ENCODE peak calls at places on chromosome 5, in six cellular contexts. L is IMR-90, R is neuronal stem cell, E is H1, U is mesendoderm, I is mesenchymal stem cell. V is an unnamed sample. For H3K36me3, the result is how much of the 10 kb centered on the place peaks cover.

GRCh38 chr5:66864240-66864884 is 268.2 kb downstream of the MAST4 start:
- DNase-seq in L (peak), R (no peak), E (no peak), U (peak), I (peak), V (peak)

GRCh38 chr5:106121972-106122605 is 1548.6 kb downstream of the EFNA5 start:
- DNase-seq in L (peak), R (no peak), E (no peak), U (peak), I (peak), V (peak)

GRCh38 chr5:76521240-76521758 is 101.9 kb downstream of the F2RL2 start:
- DNase-seq in L (peak), R (no peak), E (no peak), U (no peak), I (no peak), V (peak)

GRCh38 chr5:143177263-143177994 is 226.1 kb downstream of the NR3C1 start:
- DNase-seq in L (peak), R (no peak), E (no peak), U (no peak), I (no peak), V (no peak)

GRCh38 chr5:124553911-124554310 is 192.5 kb downstream of the ZNF608 start:
- DNase-seq in L (no peak), R (no peak), E (no peak), U (no peak), I (no peak), V (no peak)

GRCh38 chr5:66538531-66538930 is 57.7 kb upstream of the MAST4 start:
- DNase-seq in L (no peak), R (no peak), E (no peak), U (no peak), I (no peak), V (peak)

GRCh38 chr5:106331415-106331814 is 1339.3 kb downstream of the EFNA5 start:
- DNase-seq in L (peak), R (no peak), E (no peak), U (no peak), I (peak), V (no peak)

GRCh38 chr5:55737793-55738192 is at the start of gene DDX4:
- DNase-seq in L (no peak), R (no peak), E (no peak), U (no peak), I (no peak), V (no peak)

GRCh38 chr5:127589309-127590036 is 59.4 kb upstream of the CTXN3 start:
- DNase-seq in L (no peak), R (no peak), E (no peak), U (no peak), I (no peak), V (no peak)

GRCh38 chr5:125683669-125684068 is 739.5 kb upstream of the GRAMD2B start:
- DNase-seq in L (peak), R (no peak), E (no peak), U (no peak), I (no peak), V (no peak)

GRCh38 chr5:41094871-41095270 is 23.7 kb upstream of the MROH2B start:
- DNase-seq in L (no peak), R (no peak), E (no peak), U (peak), I (no peak), V (no peak)

GRCh38 chr5:71865202-71865601 is 146.1 kb downstream of the CARTPT start:
- DNase-seq in L (peak), R (no peak), E (no peak), U (no peak), I (no peak), V (no peak)

GRCh38 chr5:169637085-169637855 is at the start of gene DOCK2:
- DNase-seq in L (no peak), R (no peak), E (no peak), U (peak), I (no peak), V (peak)

GRCh38 chr5:58197875-58198274 is 262.0 kb downstream of the PLK2 start:
- DNase-seq in L (peak), R (no peak), E (no peak), U (no peak), I (no peak), V (no peak)

GRCh38 chr5:35902032-35902681 is 36.3 kb downstream of the CAPSL start:
- DNase-seq in L (peak), R (no peak), E (no peak), U (no peak), I (peak), V (no peak)

GRCh38 chr5:148352696-148353095 is 17.3 kb downstream of the SPINK9 start:
- DNase-seq in L (no peak), R (no peak), E (no peak), U (no peak), I (no peak), V (no peak)

GRCh38 chr5:133817456-133817855 is 151.0 kb downstream of the C5orf15 start:
- DNase-seq in L (no peak), R (no peak), E (no peak), U (no peak), I (no peak), V (no peak)

GRCh38 chr5:134873494-134873893 is 677 bp upstream of the TXNDC15 start:
- DNase-seq in L (no peak), R (no peak), E (no peak), U (peak), I (no peak), V (no peak)

GRCh38 chr5:4212071-4212739 is 616.6 kb downstream of the IRX1 start:
- DNase-seq in L (no peak), R (no peak), E (no peak), U (peak), I (no peak), V (no peak)

GRCh38 chr5:54537720-54538119 is 20.2 kb downstream of the SNX18 start:
- DNase-seq in L (no peak), R (no peak), E (no peak), U (no peak), I (no peak), V (peak)

GRCh38 chr5:53303105-53303504 is 177.3 kb upstream of the FST start:
- DNase-seq in L (peak), R (no peak), E (no peak), U (no peak), I (peak), V (no peak)

GRCh38 chr5:111060169-111060568 is 11.3 kb upstream of the TSLP start:
- DNase-seq in L (no peak), R (no peak), E (no peak), U (no peak), I (no peak), V (no peak)

GRCh38 chr5:83471405-83472212 is at the start of gene VCAN:
- DNase-seq in L (peak), R (peak), E (no peak), U (peak), I (peak), V (peak)

GRCh38 chr5:10518352-10518751 is 45.5 kb upstream of the ANKRD33B start:
- DNase-seq in L (peak), R (no peak), E (no peak), U (no peak), I (no peak), V (peak)

GRCh38 chr5:531101-531748 is 7.0 kb upstream of the SLC9A3 start:
- DNase-seq in L (no peak), R (no peak), E (no peak), U (peak), I (no peak), V (no peak)

GRCh38 chr5:116395708-116396203 is 178.9 kb downstream of the SEMA6A start:
- DNase-seq in L (no peak), R (no peak), E (no peak), U (peak), I (no peak), V (no peak)

GRCh38 chr5:38468202-38468656 is 88.2 kb downstream of the LIFR start:
- DNase-seq in L (peak), R (no peak), E (no peak), U (no peak), I (peak), V (peak)

GRCh38 chr5:28896949-28897348 is 1858.6 kb upstream of the CDH9 start:
- DNase-seq in L (no peak), R (no peak), E (no peak), U (peak), I (peak), V (no peak)

GRCh38 chr5:123690821-123691220 is 178.8 kb downstream of the CSNK1G3 start:
- DNase-seq in L (peak), R (no peak), E (no peak), U (no peak), I (peak), V (no peak)

GRCh38 chr5:14581333-14581890 is at the start of gene OTULINL:
- DNase-seq in L (peak), R (peak), E (peak), U (peak), I (peak), V (peak)

GRCh38 chr5:180519098-180519497 is 24.9 kb downstream of the CNOT6 start:
- DNase-seq in L (peak), R (no peak), E (no peak), U (peak), I (peak), V (no peak)

GRCh38 chr5:168747987-168748777 is 169.0 kb upstream of the PANK3 start:
- DNase-seq in L (no peak), R (peak), E (peak), U (peak), I (no peak), V (peak)

GRCh38 chr5:72106922-72107873 is at the start of gene MAP1B:
- DNase-seq in L (peak), R (peak), E (peak), U (peak), I (peak), V (peak)

GRCh38 chr5:146533260-146533857 is 17.4 kb upstream of the GPR151 start:
- DNase-seq in L (peak), R (peak), E (peak), U (peak), I (peak), V (peak)

GRCh38 chr5:98770911-98771322 is 2.5 kb upstream of the RGMB start:
- DNase-seq in L (peak), R (peak), E (no peak), U (no peak), I (no peak), V (peak)

GRCh38 chr5:160369990-160370712 is at the start of gene C1QTNF2:
- DNase-seq in L (peak), R (peak), E (no peak), U (peak), I (peak), V (peak)

GRCh38 chr5:173968154-173968553 is 20.8 kb upstream of the C5orf47 start:
- DNase-seq in L (no peak), R (peak), E (no peak), U (peak), I (no peak), V (no peak)

GRCh38 chr5:173964491-173964890 is 24.5 kb upstream of the C5orf47 start:
- DNase-seq in L (no peak), R (no peak), E (no peak), U (no peak), I (no peak), V (no peak)

GRCh38 chr5:173963867-173964429 is 25.0 kb upstream of the C5orf47 start:
- DNase-seq in L (no peak), R (no peak), E (no peak), U (peak), I (no peak), V (no peak)

GRCh38 chr5:173962436-173962835 is 26.5 kb upstream of the C5orf47 start:
- DNase-seq in L (no peak), R (no peak), E (no peak), U (no peak), I (no peak), V (no peak)

GRCh38 chr5:173963107-173963506 is 25.9 kb upstream of the C5orf47 start:
- DNase-seq in L (peak), R (no peak), E (no peak), U (no peak), I (peak), V (no peak)
- H3K4ac ChIP-seq in L (peak), R (no peak), E (peak), U (no peak), I (no peak), V (no peak)

DNA sequence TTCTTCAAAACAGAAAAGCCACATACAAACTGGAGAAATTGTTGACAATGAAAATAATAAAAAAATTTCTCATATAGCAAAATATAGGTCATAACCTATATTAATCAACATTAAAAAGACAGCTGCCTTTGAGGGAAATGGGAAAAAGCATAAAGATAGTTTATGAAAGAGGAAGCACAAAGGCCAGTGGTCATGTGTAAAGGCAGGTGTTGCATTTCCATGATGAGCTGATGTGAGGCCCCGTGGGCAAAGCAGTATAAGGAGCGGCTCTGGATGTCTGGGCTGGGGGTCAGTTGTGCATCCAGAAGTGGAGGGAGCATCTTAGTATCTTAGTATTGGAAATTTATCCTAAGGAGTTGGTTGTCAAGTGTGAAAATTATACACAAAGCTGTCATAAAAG is 18.3 kb downstream of the NDUFS6 start:
- DNase-seq in L (no peak), R (no peak), E (no peak), U (no peak), I (no peak), V (no peak)
- H3K36me3 ChIP-seq in L (half or more), R (half or more), E (under half), U (under half), I (half or more), V (half or more)

GRCh38 chr5:163459888-163460561 is at the start of gene NUDCD2:
- DNase-seq in L (peak), R (peak), E (peak), U (peak), I (peak), V (peak)

GRCh38 chr5:163458778-163459405 is 1.0 kb downstream of the NUDCD2 start:
- DNase-seq in L (no peak), R (no peak), E (no peak), U (no peak), I (no peak), V (no peak)

GRCh38 chr5:163459465-163459887 is 426 bp downstream of the NUDCD2 start:
- DNase-seq in L (peak), R (no peak), E (no peak), U (no peak), I (no peak), V (no peak)

GRCh38 chr5:163463063-163463435 is 2.6 kb downstream of the HMMR start:
- DNase-seq in L (no peak), R (no peak), E (no peak), U (no peak), I (no peak), V (no peak)

DNA sequence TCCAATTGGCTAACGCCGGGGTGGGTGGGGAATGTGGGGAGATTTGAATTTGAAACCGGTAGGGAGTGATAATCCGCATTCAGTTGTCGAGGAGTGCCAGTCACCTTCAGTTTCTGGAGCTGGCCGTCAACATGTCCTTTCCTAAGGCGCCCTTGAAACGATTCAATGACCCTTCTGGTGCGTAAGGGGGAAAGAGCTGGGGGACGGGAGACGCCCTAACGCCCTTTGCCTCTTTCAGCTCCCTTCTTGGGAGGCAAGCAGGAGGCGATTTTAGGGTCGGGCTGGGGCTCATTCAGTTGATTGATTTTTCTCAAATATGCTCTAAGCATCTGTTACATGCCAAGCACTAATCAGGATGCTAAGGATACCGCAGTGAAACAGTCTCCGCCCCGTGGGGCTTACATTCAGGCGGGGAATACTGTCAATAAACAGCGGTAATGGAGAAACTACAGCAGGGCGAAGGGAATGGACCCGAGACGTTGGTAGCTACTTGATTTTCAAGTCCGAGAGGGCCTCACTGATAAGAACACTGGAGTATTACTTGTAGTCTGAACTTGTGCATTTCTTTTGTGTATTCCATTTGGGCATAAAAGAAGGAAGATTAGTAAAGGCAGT is at the start of gene HMMR:
- DNase-seq in L (peak), R (no peak), E (no peak), U (peak), I (peak), V (peak)
- H3K4ac ChIP-seq in L (peak), R (no peak), E (peak), U (peak), I (peak), V (peak)

GRCh38 chr5:132559661-132560060 is 2.9 kb downstream of the RAD50 start:
- DNase-seq in L (no peak), R (no peak), E (no peak), U (no peak), I (no peak), V (no peak)
- H3K36me3 ChIP-seq in L (under half), R (under half), E (under half), U (under half), I (under half), V (under half)

DNA sequence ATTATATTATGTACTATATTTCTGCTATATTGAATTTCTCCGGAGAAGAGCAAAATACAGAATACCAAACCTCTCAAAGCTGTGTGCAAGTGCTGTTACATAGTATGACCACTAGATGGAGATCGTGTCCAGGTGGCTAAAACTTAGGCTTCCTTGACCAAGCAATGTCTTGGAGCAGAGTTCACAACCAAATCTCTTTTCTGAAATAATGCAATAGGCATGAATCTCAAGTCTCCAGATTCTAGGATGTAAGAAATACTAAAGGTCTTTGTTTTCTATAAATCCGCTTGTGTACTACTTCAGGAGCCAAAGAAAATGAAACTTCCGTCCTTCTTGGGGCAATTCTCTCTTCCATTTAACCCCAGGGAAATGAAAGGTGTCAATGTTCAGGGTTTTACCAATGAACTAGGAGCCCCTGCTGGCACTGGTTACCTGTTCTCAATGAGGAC is 181.5 kb upstream of the RAI14 start:
- DNase-seq in L (peak), R (peak), E (no peak), U (peak), I (peak), V (peak)
- H3K4ac ChIP-seq in L (no peak), R (no peak), E (peak), U (peak), I (no peak), V (no peak)

GRCh38 chr5:17248999-17249634 is 31.7 kb downstream of the BASP1 start:
- DNase-seq in L (peak), R (no peak), E (peak), U (peak), I (peak), V (peak)
- H3K36me3 ChIP-seq in L (under half), R (half or more), E (under half), U (under half), I (under half), V (under half)

GRCh38 chr5:109914906-109915305 is 225.2 kb downstream of the MAN2A1 start:
- DNase-seq in L (no peak), R (no peak), E (no peak), U (no peak), I (no peak), V (peak)
- H3K4ac ChIP-seq in L (no peak), R (no peak), E (no peak), U (no peak), I (no peak), V (no peak)

DNA sequence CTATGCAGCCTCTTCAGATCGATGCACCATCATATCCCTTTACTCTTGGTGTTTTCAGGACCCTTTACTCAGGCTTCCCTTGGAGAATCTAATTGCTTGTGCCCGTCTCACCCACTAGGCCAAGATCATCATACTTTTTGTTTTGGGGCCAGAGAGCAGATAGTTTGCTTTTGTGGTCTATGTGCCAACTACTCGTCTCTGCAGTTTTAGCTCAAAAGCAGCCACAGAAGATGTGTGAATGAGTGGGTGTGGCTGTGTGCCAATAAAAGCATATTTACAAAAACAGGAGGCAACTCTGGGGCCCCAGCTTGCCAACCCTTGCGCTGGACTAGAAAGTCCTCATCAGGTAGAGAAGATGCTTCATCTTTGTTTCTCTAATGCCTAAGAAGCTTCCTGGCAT is 216.8 kb downstream of the SEMA5A start:
- DNase-seq in L (no peak), R (no peak), E (no peak), U (no peak), I (no peak), V (no peak)
- H3K36me3 ChIP-seq in L (under half), R (under half), E (under half), U (under half), I (under half), V (under half)

V was measured in trophoblast cell.